ENCODE peak calls at places on chromosomes 13 and 19, in four cellular contexts. W is HepG2, H is WTC11, D is K562. B is an unnamed sample.

GRCh38 chr19:33389574-33390119 is 16.1 kb downstream of the CEBPG start:
- DNase-seq in D (no peak), W (no peak), H (no peak), B (no peak)

GRCh38 chr19:33290956-33291622 is 11.2 kb downstream of the CEBPA start:
- DNase-seq in W (no peak), D (no peak), H (no peak), B (no peak)

GRCh38 chr19:9132422-9132821 is 5.7 kb upstream of the OR7G3 start:
- DNase-seq in W (no peak), H (no peak), D (no peak), B (no peak)

GRCh38 chr19:55406869-55407624 is 541 bp downstream of the UBE2S start:
- DNase-seq in D (peak; percentile 83), W (no peak), H (no peak), B (no peak)

GRCh38 chr19:48448563-48448962 is 2.8 kb downstream of the GRWD1 start:
- DNase-seq in D (no peak), H (no peak), W (no peak), B (no peak)

GRCh38 chr19:6866646-6867255 is 20.6 kb upstream of the ADGRE1 start:
- DNase-seq in D (no peak), W (no peak), H (no peak), B (no peak)

GRCh38 chr13:19153782-19154450 is 27.7 kb downstream of the TUBA3C start:
- DNase-seq in H (no peak), W (peak; percentile 7), D (peak; percentile 54), B (peak; percentile 10)

GRCh38 chr19:7109678-7110289 is 40.3 kb downstream of the ZNF557 start:
- DNase-seq in W (peak; percentile 11), H (peak; percentile 33), D (no peak), B (no peak)

GRCh38 chr13:29850213-29850898 is at the start of gene UBL3:
- DNase-seq in W (peak; percentile 90), D (peak; percentile 94), H (peak; percentile 95), B (peak; percentile 95)

GRCh38 chr13:113552786-113553540 is 31.6 kb upstream of the TFDP1 start:
- DNase-seq in W (no peak), D (no peak), H (no peak), B (no peak)

GRCh38 chr19:33332248-33332647 is 29.9 kb upstream of the CEBPA start:
- DNase-seq in D (no peak), H (no peak), W (no peak), B (no peak)

GRCh38 chr13:27131202-27131623 is 40.4 kb downstream of the USP12 start:
- DNase-seq in W (no peak), H (no peak), D (peak; percentile 19), B (no peak)

GRCh38 chr19:8101311-8101710 is 48.1 kb downstream of the FBN3 start:
- DNase-seq in D (no peak), W (no peak), H (no peak), B (no peak)

GRCh38 chr13:94558721-94559120 is 37.2 kb downstream of the TGDS start:
- DNase-seq in W (no peak), D (no peak), H (no peak), B (no peak)
- TF ChIP-seq ELF4 in W (no peak), D (no peak), H (no peak), B (no peak)

GRCh38 chr19:2356036-2356646 is 3.9 kb upstream of the TMPRSS9 start:
- DNase-seq in H (no peak), W (no peak), D (no peak), B (no peak)
- TF ChIP-seq ELF4 in H (no peak), W (no peak), D (no peak), B (no peak)

GRCh38 chr13:99085139-99085845 is 107.4 kb upstream of the DOCK9 start:
- DNase-seq in W (no peak), D (peak; percentile 28), H (peak; percentile 30), B (no peak)

GRCh38 chr13:99087130-99087953 is 109.5 kb upstream of the DOCK9 start:
- DNase-seq in D (peak; percentile 91), H (peak; percentile 95), W (peak; percentile 59), B (peak; percentile 94)

GRCh38 chr13:99085846-99086148 is 107.9 kb upstream of the DOCK9 start:
- DNase-seq in D (no peak), H (peak; percentile 47), W (no peak), B (no peak)

GRCh38 chr13:99086869-99087129 is 108.9 kb upstream of the DOCK9 start:
- DNase-seq in D (no peak), W (no peak), H (no peak), B (no peak)

DNA sequence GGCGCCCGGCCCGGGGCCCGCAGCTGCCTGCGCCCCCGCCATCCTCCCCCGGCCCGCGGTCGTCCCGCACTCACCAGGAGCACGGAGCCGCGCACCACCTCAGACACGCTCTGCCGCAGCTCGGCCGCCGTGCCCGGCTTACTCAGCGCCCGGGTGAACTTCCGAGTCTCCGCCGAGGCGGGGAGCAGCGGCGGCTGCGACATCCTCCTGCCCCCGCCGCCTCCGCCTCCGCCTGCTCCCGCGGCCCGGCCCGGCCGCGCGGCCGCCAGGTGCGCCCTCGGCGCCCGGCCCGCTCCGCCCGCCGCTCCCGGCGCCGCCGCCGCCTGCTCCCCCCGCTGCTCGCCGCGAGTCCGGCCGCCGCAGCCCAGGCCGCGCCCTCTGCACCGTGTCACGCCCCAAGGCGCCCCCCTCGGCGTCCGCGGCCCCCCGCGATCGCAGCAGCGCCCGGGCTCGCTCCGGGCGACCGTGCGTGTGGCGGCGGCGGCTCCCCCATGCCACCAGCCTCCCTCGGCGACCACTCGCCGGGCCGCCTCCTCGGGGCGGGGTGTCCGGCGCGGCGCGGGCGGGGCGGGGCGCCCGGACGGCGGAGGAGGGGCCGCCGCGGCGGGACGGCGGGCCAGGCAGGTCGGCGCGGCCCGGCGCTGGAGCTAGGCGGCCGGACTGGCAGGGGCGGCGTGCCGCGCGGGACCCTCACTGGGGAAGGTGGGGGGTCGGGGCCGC is 108.4 kb upstream of the DOCK9 start:
- DNase-seq in W (no peak), H (peak; percentile 49), D (peak; percentile 80), B (peak; percentile 59)
- TF ChIP-seq ELF4 in W (no peak), H (no peak), D (no peak), B (no peak)

GRCh38 chr13:41398494-41399190 is 58.7 kb upstream of the RGCC start:
- DNase-seq in D (no peak), H (no peak), W (no peak), B (no peak)
- TF ChIP-seq ELF4 in D (no peak), H (no peak), W (no peak), B (no peak)

B was measured in HEK293T.